ENCODE peak calls at places on chromosomes 7 and 10, in eight cellular contexts. One of them, this sample, is unnamed. For H3K4me1, the result is how much of the 10 kb centered on the place peaks cover.

GRCh38 chr10:116926426-116926825 is 77.1 kb downstream of the ENO4 start:
- DNase-seq in PC-3: no peak
- DNase-seq in esophagus squamous epithelium: no peak
- DNase-seq in IMR-90: no peak
- DNase-seq in pancreas: no peak
- DNase-seq in lower lobe of right lung: no peak
- DNase-seq in OCI-LY7: no peak
- DNase-seq in neural progenitor cell: no peak
- DNase-seq in this sample: no peak

GRCh38 chr7:116571037-116571436 is 46.2 kb downstream of the CAV1 start:
- DNase-seq in PC-3: peak
- DNase-seq in esophagus squamous epithelium: no peak
- DNase-seq in IMR-90: peak
- DNase-seq in pancreas: no peak
- DNase-seq in lower lobe of right lung: no peak
- DNase-seq in OCI-LY7: no peak
- DNase-seq in neural progenitor cell: no peak
- DNase-seq in this sample: no peak

GRCh38 chr10:4069491-4069890 is 284.5 kb upstream of the KLF6 start:
- DNase-seq in PC-3: no peak
- DNase-seq in esophagus squamous epithelium: no peak
- DNase-seq in IMR-90: peak
- DNase-seq in pancreas: no peak
- DNase-seq in lower lobe of right lung: no peak
- DNase-seq in OCI-LY7: no peak
- DNase-seq in neural progenitor cell: no peak
- DNase-seq in this sample: no peak

GRCh38 chr7:151673216-151673615 is 153.5 kb upstream of the RHEB start:
- DNase-seq in PC-3: no peak
- DNase-seq in esophagus squamous epithelium: no peak
- DNase-seq in IMR-90: no peak
- DNase-seq in pancreas: no peak
- DNase-seq in lower lobe of right lung: no peak
- DNase-seq in OCI-LY7: no peak
- DNase-seq in neural progenitor cell: no peak
- DNase-seq in this sample: no peak

GRCh38 chr7:91556956-91557650 is 292.9 kb downstream of the FZD1 start:
- DNase-seq in PC-3: peak
- DNase-seq in esophagus squamous epithelium: no peak
- DNase-seq in IMR-90: no peak
- DNase-seq in pancreas: no peak
- DNase-seq in lower lobe of right lung: no peak
- DNase-seq in OCI-LY7: no peak
- DNase-seq in neural progenitor cell: no peak
- DNase-seq in this sample: no peak

GRCh38 chr7:78141533-78142281 is 343.1 kb downstream of the PHTF2 start:
- DNase-seq in PC-3: no peak
- DNase-seq in esophagus squamous epithelium: no peak
- DNase-seq in IMR-90: peak
- DNase-seq in pancreas: no peak
- DNase-seq in lower lobe of right lung: no peak
- DNase-seq in OCI-LY7: no peak
- DNase-seq in neural progenitor cell: no peak
- DNase-seq in this sample: no peak

GRCh38 chr7:137697026-137697425 is 149.7 kb downstream of the DGKI start:
- DNase-seq in PC-3: no peak
- DNase-seq in esophagus squamous epithelium: no peak
- DNase-seq in IMR-90: no peak
- DNase-seq in pancreas: no peak
- DNase-seq in lower lobe of right lung: no peak
- DNase-seq in OCI-LY7: no peak
- DNase-seq in neural progenitor cell: no peak
- DNase-seq in this sample: no peak

GRCh38 chr10:76116523-76116922 is 685.1 kb downstream of the LRMDA start:
- DNase-seq in PC-3: no peak
- DNase-seq in esophagus squamous epithelium: no peak
- DNase-seq in IMR-90: no peak
- DNase-seq in pancreas: no peak
- DNase-seq in lower lobe of right lung: no peak
- DNase-seq in OCI-LY7: no peak
- DNase-seq in neural progenitor cell: no peak
- DNase-seq in this sample: no peak

GRCh38 chr7:36939816-36940215 is 215.5 kb upstream of the AOAH start:
- DNase-seq in PC-3: no peak
- DNase-seq in esophagus squamous epithelium: no peak
- DNase-seq in IMR-90: no peak
- DNase-seq in pancreas: no peak
- DNase-seq in lower lobe of right lung: no peak
- DNase-seq in OCI-LY7: no peak
- DNase-seq in neural progenitor cell: no peak
- DNase-seq in this sample: no peak

GRCh38 chr7:92359801-92360200 is 87.5 kb upstream of the GATAD1 start:
- DNase-seq in PC-3: no peak
- DNase-seq in esophagus squamous epithelium: no peak
- DNase-seq in IMR-90: peak
- DNase-seq in pancreas: no peak
- DNase-seq in lower lobe of right lung: no peak
- DNase-seq in OCI-LY7: no peak
- DNase-seq in neural progenitor cell: no peak
- DNase-seq in this sample: no peak

GRCh38 chr10:21296575-21297355 is 228.7 kb downstream of the SKIDA1 start:
- DNase-seq in PC-3: no peak
- DNase-seq in esophagus squamous epithelium: no peak
- DNase-seq in IMR-90: no peak
- DNase-seq in pancreas: no peak
- DNase-seq in lower lobe of right lung: no peak
- DNase-seq in OCI-LY7: no peak
- DNase-seq in neural progenitor cell: peak
- DNase-seq in this sample: no peak

GRCh38 chr7:92645531-92646061 is 55.4 kb upstream of the FAM133B start:
- DNase-seq in PC-3: peak
- DNase-seq in esophagus squamous epithelium: no peak
- DNase-seq in IMR-90: peak
- DNase-seq in pancreas: no peak
- DNase-seq in lower lobe of right lung: no peak
- DNase-seq in OCI-LY7: peak
- DNase-seq in neural progenitor cell: peak
- DNase-seq in this sample: no peak

GRCh38 chr7:6022671-6023070 is 8.5 kb upstream of the ANKRD61 start:
- DNase-seq in PC-3: no peak
- DNase-seq in esophagus squamous epithelium: no peak
- DNase-seq in IMR-90: no peak
- DNase-seq in pancreas: no peak
- DNase-seq in lower lobe of right lung: no peak
- DNase-seq in OCI-LY7: no peak
- DNase-seq in neural progenitor cell: no peak
- DNase-seq in this sample: no peak

GRCh38 chr10:24723386-24723787 is 300 bp downstream of the ARHGAP21 start:
- DNase-seq in PC-3: no peak
- DNase-seq in esophagus squamous epithelium: no peak
- DNase-seq in IMR-90: peak
- DNase-seq in pancreas: no peak
- DNase-seq in lower lobe of right lung: no peak
- DNase-seq in OCI-LY7: peak
- DNase-seq in neural progenitor cell: peak
- DNase-seq in this sample: no peak

GRCh38 chr10:58529077-58529728 is 16.5 kb downstream of the BICC1 start:
- DNase-seq in PC-3: no peak
- DNase-seq in esophagus squamous epithelium: no peak
- DNase-seq in IMR-90: no peak
- DNase-seq in pancreas: no peak
- DNase-seq in lower lobe of right lung: no peak
- DNase-seq in OCI-LY7: no peak
- DNase-seq in neural progenitor cell: no peak
- DNase-seq in this sample: no peak

GRCh38 chr7:102888561-102889233 is 24.1 kb upstream of the LRRC17 start:
- DNase-seq in PC-3: peak
- DNase-seq in esophagus squamous epithelium: no peak
- DNase-seq in IMR-90: no peak
- DNase-seq in pancreas: no peak
- DNase-seq in lower lobe of right lung: no peak
- DNase-seq in OCI-LY7: no peak
- DNase-seq in neural progenitor cell: no peak
- DNase-seq in this sample: no peak

GRCh38 chr10:130787821-130788220 is 523.7 kb downstream of the TCERG1L start:
- DNase-seq in PC-3: no peak
- DNase-seq in esophagus squamous epithelium: no peak
- DNase-seq in IMR-90: no peak
- DNase-seq in pancreas: no peak
- DNase-seq in lower lobe of right lung: no peak
- DNase-seq in OCI-LY7: no peak
- DNase-seq in neural progenitor cell: no peak
- DNase-seq in this sample: no peak

GRCh38 chr10:103835121-103836045 is 20.0 kb downstream of the SH3PXD2A start:
- DNase-seq in PC-3: no peak
- DNase-seq in esophagus squamous epithelium: no peak
- DNase-seq in IMR-90: peak
- DNase-seq in pancreas: peak
- DNase-seq in lower lobe of right lung: peak
- DNase-seq in OCI-LY7: peak
- DNase-seq in neural progenitor cell: no peak
- DNase-seq in this sample: no peak

GRCh38 chr7:96407427-96407826 is 85.5 kb upstream of the SLC25A13 start:
- DNase-seq in PC-3: peak
- DNase-seq in esophagus squamous epithelium: no peak
- DNase-seq in IMR-90: peak
- DNase-seq in pancreas: no peak
- DNase-seq in lower lobe of right lung: no peak
- DNase-seq in OCI-LY7: no peak
- DNase-seq in neural progenitor cell: no peak
- DNase-seq in this sample: no peak

DNA sequence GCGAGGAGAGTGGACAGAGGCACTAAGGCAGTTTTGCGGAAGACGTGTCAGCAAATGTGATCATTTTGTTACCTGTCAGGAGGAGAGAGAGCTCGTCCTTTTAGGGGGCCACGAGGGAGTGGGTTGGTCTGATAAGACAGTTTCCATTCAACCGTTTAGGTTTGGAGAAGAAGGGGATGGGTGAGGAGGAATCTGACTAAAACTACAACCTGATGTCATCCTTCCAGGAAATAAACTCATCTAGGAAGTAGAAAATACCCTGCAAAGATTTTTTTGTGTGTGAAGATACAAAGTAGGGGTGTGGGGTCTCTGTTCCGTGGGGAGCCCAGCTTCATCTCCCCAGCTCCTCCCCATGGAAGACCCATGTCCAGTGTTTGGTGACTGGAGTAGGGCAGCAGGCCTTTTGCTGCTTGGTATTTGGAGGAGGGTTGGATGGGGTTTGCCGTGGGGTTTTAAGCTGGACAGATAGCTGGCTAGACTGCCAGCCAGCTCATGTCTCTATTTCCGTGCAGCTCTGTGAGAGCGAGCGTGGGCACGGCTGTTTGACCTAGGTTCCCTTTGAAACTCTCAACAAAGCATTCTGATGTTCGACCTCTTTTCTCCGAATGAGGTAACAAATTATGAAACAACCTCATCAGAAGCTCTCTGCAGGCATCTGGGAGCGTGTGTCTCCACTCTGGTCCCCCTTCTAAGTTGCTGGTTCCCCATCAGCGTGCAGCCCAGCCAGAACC is 136.0 kb upstream of the TCF7L2 start:
- DNase-seq in PC-3: no peak
- DNase-seq in esophagus squamous epithelium: no peak
- DNase-seq in IMR-90: no peak
- DNase-seq in pancreas: no peak
- DNase-seq in lower lobe of right lung: no peak
- DNase-seq in OCI-LY7: no peak
- DNase-seq in neural progenitor cell: no peak
- DNase-seq in this sample: no peak
- H3K4me1 ChIP-seq in PC-3: under half
- H3K4me1 ChIP-seq in esophagus squamous epithelium: under half
- H3K4me1 ChIP-seq in IMR-90: under half
- H3K4me1 ChIP-seq in pancreas: under half
- H3K4me1 ChIP-seq in lower lobe of right lung: under half
- H3K4me1 ChIP-seq in OCI-LY7: under half
- H3K4me1 ChIP-seq in neural progenitor cell: half or more
- H3K4me1 ChIP-seq in this sample: under half

GRCh38 chr10:124589491-124590006 is 127.9 kb downstream of the LHPP start:
- DNase-seq in PC-3: no peak
- DNase-seq in esophagus squamous epithelium: no peak
- DNase-seq in IMR-90: no peak
- DNase-seq in pancreas: peak
- DNase-seq in lower lobe of right lung: no peak
- DNase-seq in OCI-LY7: no peak
- DNase-seq in neural progenitor cell: no peak
- DNase-seq in this sample: peak
- TF ChIP-seq CTCF in PC-3: no peak
- TF ChIP-seq CTCF in esophagus squamous epithelium: no peak
- TF ChIP-seq CTCF in IMR-90: no peak
- TF ChIP-seq CTCF in pancreas: no peak
- TF ChIP-seq CTCF in lower lobe of right lung: no peak
- TF ChIP-seq CTCF in OCI-LY7: no peak
- TF ChIP-seq CTCF in neural progenitor cell: no peak
- TF ChIP-seq CTCF in this sample: no peak

GRCh38 chr7:889391-889790 is 13.0 kb downstream of the GET4 start:
- DNase-seq in PC-3: no peak
- DNase-seq in esophagus squamous epithelium: no peak
- DNase-seq in IMR-90: no peak
- DNase-seq in pancreas: peak
- DNase-seq in lower lobe of right lung: no peak
- DNase-seq in OCI-LY7: no peak
- DNase-seq in neural progenitor cell: no peak
- DNase-seq in this sample: no peak
- H3K27ac ChIP-seq in PC-3: no peak
- H3K27ac ChIP-seq in esophagus squamous epithelium: no peak
- H3K27ac ChIP-seq in IMR-90: no peak
- H3K27ac ChIP-seq in pancreas: no peak
- H3K27ac ChIP-seq in lower lobe of right lung: no peak
- H3K27ac ChIP-seq in OCI-LY7: no peak
- H3K27ac ChIP-seq in neural progenitor cell: no peak
- H3K27ac ChIP-seq in this sample: no peak

DNA sequence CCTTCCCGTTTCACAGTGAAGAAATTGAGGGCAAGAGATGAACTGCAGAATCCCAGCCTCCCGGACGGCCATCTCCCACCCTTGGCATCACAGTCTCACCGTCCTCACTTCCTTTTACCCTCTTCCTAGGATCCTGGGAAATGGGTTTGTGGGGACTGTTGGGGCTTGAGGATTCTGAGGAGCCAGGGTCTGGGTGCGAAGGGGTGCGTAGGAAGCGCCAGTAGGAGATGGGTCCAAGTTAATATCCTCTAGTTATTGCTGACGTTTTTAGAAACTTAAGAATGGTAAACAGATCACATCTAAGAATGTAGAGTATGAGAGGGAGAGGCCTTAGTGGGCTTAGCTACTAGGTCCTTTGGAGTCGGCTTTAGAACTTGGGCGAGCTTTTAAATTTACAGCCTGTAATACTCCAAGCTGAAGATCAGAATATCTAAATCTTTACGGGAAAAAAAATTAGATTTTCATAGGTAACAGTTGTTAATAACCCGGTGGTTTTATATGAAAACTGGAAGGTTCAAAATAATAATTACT is 696 bp downstream of the MALSU1 start:
- DNase-seq in PC-3: no peak
- DNase-seq in esophagus squamous epithelium: no peak
- DNase-seq in IMR-90: peak
- DNase-seq in pancreas: no peak
- DNase-seq in lower lobe of right lung: no peak
- DNase-seq in OCI-LY7: no peak
- DNase-seq in neural progenitor cell: no peak
- DNase-seq in this sample: no peak
- H3K4me1 ChIP-seq in PC-3: under half
- H3K4me1 ChIP-seq in esophagus squamous epithelium: under half
- H3K4me1 ChIP-seq in IMR-90: under half
- H3K4me1 ChIP-seq in pancreas: under half
- H3K4me1 ChIP-seq in lower lobe of right lung: half or more
- H3K4me1 ChIP-seq in OCI-LY7: under half
- H3K4me1 ChIP-seq in neural progenitor cell: under half
- H3K4me1 ChIP-seq in this sample: under half